ENCODE peak calls at places on chromosomes 6 and 20, in seven cellular contexts. Z is iPS DF 6.9, K is esophagus squamous epithelium, B is neural progenitor cell, R is transverse colon, W is psoas muscle, A is endodermal cell. G is an unnamed sample.

GRCh38 chr20:59144831-59145196 is 18.8 kb upstream of the ZNF831 start:
- DNase-seq in Z (no peak), K (no peak), B (no peak), R (no peak), W (no peak), A (no peak), G (no peak)

GRCh38 chr6:64691069-64691468 is 1016.0 kb downstream of the EYS start:
- DNase-seq in Z (no peak), K (no peak), B (no peak), R (no peak), W (no peak), A (no peak), G (no peak)

GRCh38 chr20:54257090-54257816 is 49.4 kb downstream of the PFDN4 start:
- DNase-seq in Z (no peak), K (no peak), B (no peak), R (no peak), W (no peak), A (no peak), G (no peak)

GRCh38 chr20:17668432-17668831 is 13.6 kb downstream of the RRBP1 start:
- DNase-seq in Z (no peak), K (no peak), B (no peak), R (no peak), W (no peak), A (no peak), G (no peak)

GRCh38 chr6:166656269-166657206 is 29.5 kb upstream of the RPS6KA2 start:
- DNase-seq in Z (no peak), K (no peak), B (peak; percentile 23), R (no peak), W (no peak), A (peak; percentile 66), G (no peak)

GRCh38 chr6:134436950-134437349 is 119.0 kb upstream of the SGK1 start:
- DNase-seq in Z (no peak), K (no peak), B (no peak), R (no peak), W (no peak), A (no peak), G (no peak)

GRCh38 chr6:8082954-8083858 is 19.0 kb upstream of the BLOC1S5 start:
- DNase-seq in Z (no peak), K (no peak), B (no peak), R (no peak), W (no peak), A (no peak), G (no peak)

GRCh38 chr6:137530404-137530803 is 36.2 kb upstream of the OLIG3 start:
- DNase-seq in Z (no peak), K (no peak), B (no peak), R (no peak), W (no peak), A (peak; percentile 61), G (no peak)

GRCh38 chr6:118771253-118771652 is 119.9 kb upstream of the CEP85L start:
- DNase-seq in Z (no peak), K (no peak), B (no peak), R (no peak), W (no peak), A (no peak), G (no peak)

GRCh38 chr6:49522710-49523593 is 23.2 kb downstream of the GLYATL3 start:
- DNase-seq in Z (no peak), K (no peak), B (no peak), R (peak; percentile 15), W (no peak), A (no peak), G (no peak)

GRCh38 chr6:142469220-142469619 is 167.4 kb downstream of the ADGRG6 start:
- DNase-seq in Z (no peak), K (no peak), B (no peak), R (no peak), W (no peak), A (no peak), G (no peak)

GRCh38 chr6:87623248-87623647 is 33.3 kb downstream of the ORC3 start:
- DNase-seq in Z (no peak), K (no peak), B (no peak), R (no peak), W (no peak), A (no peak), G (no peak)

GRCh38 chr20:12925214-12925755 is 83.5 kb upstream of the SPTLC3 start:
- DNase-seq in Z (peak; percentile 52), K (no peak), B (peak; percentile 88), R (peak; percentile 44), W (no peak), A (peak; percentile 85), G (no peak)

GRCh38 chr20:14009206-14009605 is 13.9 kb downstream of the MACROD2 start:
- DNase-seq in Z (no peak), K (no peak), B (no peak), R (no peak), W (no peak), A (no peak), G (no peak)

GRCh38 chr20:13953227-13953626 is 37.2 kb downstream of the SEL1L2 start:
- DNase-seq in Z (peak; percentile 16), K (no peak), B (peak; percentile 21), R (no peak), W (no peak), A (peak; percentile 79), G (no peak)

GRCh38 chr20:33113387-33113908 is 34.0 kb downstream of the BPIFB4 start:
- DNase-seq in Z (no peak), K (no peak), B (no peak), R (no peak), W (no peak), A (no peak), G (no peak)

GRCh38 chr6:170125447-170126300 is 165.2 kb downstream of the DLL1 start:
- DNase-seq in Z (no peak), K (no peak), B (no peak), R (no peak), W (no peak), A (peak; percentile 38), G (no peak)

DNA sequence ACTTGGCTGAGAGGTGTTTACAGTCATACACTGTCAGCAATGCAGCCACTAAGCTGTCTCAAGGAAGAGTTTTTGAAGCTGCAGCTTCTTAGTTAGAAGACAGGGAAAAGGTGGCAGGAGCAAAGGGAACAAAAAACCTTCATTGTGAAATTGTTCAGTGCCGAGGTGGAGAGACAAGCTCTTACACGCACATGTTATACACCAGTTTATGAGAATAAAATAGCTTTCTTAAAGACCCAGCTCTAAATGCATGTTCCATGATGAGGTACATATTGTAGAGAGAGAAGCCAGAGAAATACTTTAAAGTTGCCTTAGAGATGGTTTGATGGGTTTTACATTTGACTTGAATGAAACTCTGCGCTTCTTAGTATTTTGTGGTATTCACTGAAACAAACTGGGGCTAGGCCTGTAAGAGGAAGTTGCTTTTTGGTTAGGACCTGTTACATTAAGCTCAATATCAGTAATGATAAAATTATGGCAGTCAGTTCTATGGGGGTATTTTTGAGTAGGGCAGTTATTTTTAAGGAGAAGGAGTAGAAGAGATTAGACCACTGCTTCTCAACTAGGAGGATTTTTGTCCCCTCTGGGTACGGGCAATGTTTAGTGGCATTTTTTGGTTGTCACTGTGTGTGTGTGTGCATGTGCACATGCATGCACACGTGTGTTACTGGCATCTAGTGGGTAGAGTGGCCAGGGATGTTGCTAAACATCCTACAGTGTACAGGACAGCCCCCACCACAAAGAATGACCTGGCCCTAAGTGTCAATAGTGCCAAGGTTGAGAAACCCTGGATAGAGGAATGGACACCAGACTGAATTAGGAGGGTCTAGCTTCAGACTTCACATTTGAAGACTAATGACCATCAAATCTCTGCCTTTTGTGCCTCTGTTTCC is 9.8 kb downstream of the NEDD9 start:
- DNase-seq in Z (no peak), K (no peak), B (no peak), R (no peak), W (no peak), A (no peak), G (no peak)
- H3K4me1 ChIP-seq in Z (no peaks in the 10 kb centered on the region), K (peaks cover 21% of the 10 kb centered on the region), B (peaks cover 9% of the 10 kb centered on the region), R (peaks cover 27% of the 10 kb centered on the region), W (peaks cover under 1% of the 10 kb centered on the region), A (peaks cover 18% of the 10 kb centered on the region), G (peaks cover 100% of the 10 kb centered on the region)

GRCh38 chr6:149480502-149481280 is 4.1 kb downstream of the ZC3H12D start:
- DNase-seq in Z (no peak), K (no peak), B (no peak), R (no peak), W (no peak), A (no peak), G (no peak)
- H3K4me1 ChIP-seq in Z (peaks cover 1% of the 10 kb centered on the region), K (no peaks in the 10 kb centered on the region), B (peaks cover 2% of the 10 kb centered on the region), R (peaks cover 4% of the 10 kb centered on the region), W (peaks cover 14% of the 10 kb centered on the region), A (no peaks in the 10 kb centered on the region), G (no peaks in the 10 kb centered on the region)

GRCh38 chr6:301929-302705 is 9.8 kb downstream of the DUSP22 start:
- DNase-seq in Z (no peak), K (no peak), B (no peak), R (no peak), W (no peak), A (no peak), G (no peak)

GRCh38 chr6:302760-303159 is 10.5 kb downstream of the DUSP22 start:
- DNase-seq in Z (no peak), K (no peak), B (no peak), R (no peak), W (no peak), A (no peak), G (no peak)

GRCh38 chr6:303948-304558 is 11.8 kb downstream of the DUSP22 start:
- DNase-seq in Z (no peak), K (no peak), B (peak; percentile 32), R (no peak), W (no peak), A (peak; percentile 81), G (no peak)

GRCh38 chr6:304833-305370 is 12.6 kb downstream of the DUSP22 start:
- DNase-seq in Z (no peak), K (no peak), B (no peak), R (no peak), W (no peak), A (no peak), G (no peak)

DNA sequence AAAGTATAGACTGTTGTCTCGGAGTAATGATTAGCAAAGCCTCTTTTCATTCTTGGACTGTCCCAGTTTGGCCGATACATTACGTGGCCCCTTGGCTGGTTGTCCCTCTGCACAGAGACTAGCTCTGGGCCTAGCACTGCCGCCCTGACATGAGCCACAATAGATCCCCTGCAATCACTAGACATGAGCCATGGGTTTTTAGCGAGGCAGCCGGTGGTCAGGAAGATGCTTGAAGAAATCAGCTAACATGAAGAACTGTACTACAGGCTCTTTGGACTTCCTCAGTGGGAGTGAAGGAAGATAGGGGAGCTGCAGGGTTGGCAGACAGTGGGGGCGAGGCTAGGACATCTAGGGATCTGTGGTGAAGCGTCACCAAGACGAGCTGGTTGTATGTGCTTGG is 11.0 kb downstream of the DUSP22 start:
- DNase-seq in Z (no peak), K (no peak), B (no peak), R (no peak), W (no peak), A (no peak), G (no peak)
- H3K4me1 ChIP-seq in Z (peaks cover 2% of the 10 kb centered on the region), K (peaks cover 9% of the 10 kb centered on the region), B (no peaks in the 10 kb centered on the region), R (no peaks in the 10 kb centered on the region), W (peaks cover 36% of the 10 kb centered on the region), A (no peaks in the 10 kb centered on the region), G (peaks cover 1% of the 10 kb centered on the region)

GRCh38 chr20:63945031-63945658 is 11.1 kb downstream of the UCKL1 start:
- DNase-seq in Z (no peak), K (no peak), B (no peak), R (no peak), W (no peak), A (no peak), G (no peak)
- H3K4me1 ChIP-seq in Z (peaks cover 10% of the 10 kb centered on the region), K (peaks cover 39% of the 10 kb centered on the region), B (peaks cover 13% of the 10 kb centered on the region), R (peaks cover 20% of the 10 kb centered on the region), W (peaks cover 54% of the 10 kb centered on the region), A (no peaks in the 10 kb centered on the region), G (peaks cover 30% of the 10 kb centered on the region)

DNA sequence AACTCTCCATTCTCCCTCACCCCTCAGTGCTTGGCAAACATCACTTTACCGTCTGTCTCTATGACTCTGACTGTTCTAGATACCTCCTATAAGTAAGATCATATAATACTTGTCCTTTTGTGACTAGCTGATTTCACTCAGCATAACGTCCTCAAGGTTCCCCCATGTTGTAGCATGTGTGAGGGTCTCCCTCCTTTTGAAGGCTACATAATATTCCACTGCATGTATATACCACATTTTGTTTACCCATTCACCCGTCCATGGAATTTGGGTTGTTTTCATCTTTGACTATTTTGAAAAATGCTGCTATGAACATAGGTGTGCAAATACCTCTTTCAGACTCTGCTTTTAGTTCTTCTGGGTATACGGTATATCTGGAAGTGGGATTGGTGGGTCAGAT is 28.3 kb downstream of the CTCFL start:
- DNase-seq in Z (no peak), K (no peak), B (no peak), R (no peak), W (no peak), A (peak; percentile 4), G (no peak)
- H3K4me1 ChIP-seq in Z (peaks cover 2% of the 10 kb centered on the region), K (no peaks in the 10 kb centered on the region), B (peaks cover 66% of the 10 kb centered on the region), R (no peaks in the 10 kb centered on the region), W (peaks cover 3% of the 10 kb centered on the region), A (no peaks in the 10 kb centered on the region), G (peaks cover 15% of the 10 kb centered on the region)

G was measured in thoracic aorta.